ENCODE peak calls at places on chromosomes 11 and 22, in five cellular contexts. T is aorta; Z is AG04450; V is CD4-positive, alpha-beta T cell; U is effector memory CD4-positive, alpha-beta T cell. L is an unnamed sample.

GRCh38 chr11:67250059-67251043 is 15.9 kb upstream of the GRK2 start:
- DNase-seq in T (no peak), Z (no peak), V (no peak), U (no peak), L (no peak)

GRCh38 chr11:86664930-86665329 is 7.5 kb downstream of the ME3 start:
- DNase-seq in T (no peak), Z (no peak), V (no peak), U (no peak), L (no peak)

GRCh38 chr11:96246718-96247540 is 96.1 kb downstream of the MAML2 start:
- DNase-seq in T (no peak), Z (no peak), V (no peak), U (no peak), L (no peak)

GRCh38 chr11:95768521-95768920 is 21.1 kb downstream of the FAM76B start:
- DNase-seq in T (no peak), Z (no peak), V (no peak), U (no peak), L (no peak)

GRCh38 chr11:119093951-119094815 is 7.5 kb downstream of the DPAGT1 start:
- DNase-seq in T (peak; percentile 86), Z (no peak), V (peak; percentile 28), U (no peak), L (peak; percentile 47)

GRCh38 chr22:36191106-36191836 is 10.3 kb downstream of the APOL4 start:
- DNase-seq in T (peak; percentile 80), Z (no peak), V (no peak), U (no peak), L (peak; percentile 88)

GRCh38 chr22:22369962-22370265 is 125.3 kb downstream of the VPREB1 start:
- DNase-seq in T (no peak), Z (no peak), V (no peak), U (no peak), L (no peak)

GRCh38 chr11:129278586-129279319 is 86.6 kb upstream of the ARHGAP32 start:
- DNase-seq in T (no peak), Z (no peak), V (peak; percentile 1), U (no peak), L (no peak)

GRCh38 chr11:121670792-121671275 is 218.1 kb upstream of the SORL1-AS1 start:
- DNase-seq in T (no peak), Z (no peak), V (no peak), U (no peak), L (no peak)

GRCh38 chr11:129283141-129283540 is 91.0 kb upstream of the ARHGAP32 start:
- DNase-seq in T (no peak), Z (no peak), V (no peak), U (no peak), L (no peak)

DNA sequence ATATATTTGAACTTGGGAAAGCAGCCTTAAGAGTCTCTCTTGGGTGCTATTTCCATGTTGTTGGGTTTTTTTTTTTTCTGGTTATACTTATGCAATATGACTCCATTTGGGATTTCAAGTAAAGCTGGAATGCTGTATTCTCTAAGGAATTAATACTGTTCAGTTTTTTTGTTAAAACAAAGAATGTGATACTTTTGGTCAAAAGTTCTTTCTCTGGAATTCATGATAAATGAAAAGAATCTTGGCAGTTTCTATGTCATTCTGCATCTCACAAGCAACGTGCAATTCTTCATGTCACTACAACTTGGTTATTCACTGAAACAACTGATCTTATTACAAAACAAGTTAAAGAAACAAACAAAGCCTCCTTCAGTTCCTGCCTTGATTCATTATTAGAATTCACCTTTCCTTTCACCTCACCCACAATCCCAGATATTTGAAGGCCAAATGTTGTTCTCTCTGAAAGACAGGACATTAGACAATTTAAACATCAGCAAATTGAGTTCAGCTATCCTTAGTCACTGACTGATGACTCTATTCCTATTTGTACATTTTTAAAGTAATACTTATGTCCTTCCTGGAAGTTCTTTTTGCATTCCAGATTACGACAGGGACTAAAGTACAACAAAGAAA is 176.2 kb downstream of the SBF2 start:
- DNase-seq in T (no peak), Z (no peak), V (no peak), U (no peak), L (no peak)
- H3K27ac ChIP-seq in T (no peak overlapping the region), Z (no peak overlapping the region), V (no peak overlapping the region), U (no peak overlapping the region), L (no peak overlapping the region)

DNA sequence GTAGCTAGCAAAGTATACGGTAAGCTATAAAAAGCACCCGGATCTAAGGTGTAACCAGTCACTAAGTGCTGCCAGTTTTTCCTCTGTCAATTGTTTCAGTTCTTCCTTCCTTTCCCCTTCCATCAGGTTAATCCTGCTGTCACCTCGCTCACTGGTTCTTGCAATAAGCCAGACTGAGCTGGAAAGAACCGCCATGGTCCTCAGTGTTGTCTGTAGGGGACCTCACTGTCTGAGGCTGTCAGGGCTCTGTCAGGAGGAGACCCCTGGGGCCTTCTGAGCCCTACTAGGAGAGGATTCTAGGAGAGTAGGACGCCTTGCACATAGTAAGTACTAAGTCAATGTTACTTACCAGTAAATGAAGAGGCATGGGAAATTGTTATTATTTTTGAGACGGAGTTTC is 1.4 kb upstream of the TBC1D22A start:
- DNase-seq in T (no peak), Z (no peak), V (no peak), U (no peak), L (no peak)
- H3K27ac ChIP-seq in T (no peak overlapping the region), Z (no peak overlapping the region), V (peak overlapping the region; percentile 10), U (no peak overlapping the region), L (no peak overlapping the region)

DNA sequence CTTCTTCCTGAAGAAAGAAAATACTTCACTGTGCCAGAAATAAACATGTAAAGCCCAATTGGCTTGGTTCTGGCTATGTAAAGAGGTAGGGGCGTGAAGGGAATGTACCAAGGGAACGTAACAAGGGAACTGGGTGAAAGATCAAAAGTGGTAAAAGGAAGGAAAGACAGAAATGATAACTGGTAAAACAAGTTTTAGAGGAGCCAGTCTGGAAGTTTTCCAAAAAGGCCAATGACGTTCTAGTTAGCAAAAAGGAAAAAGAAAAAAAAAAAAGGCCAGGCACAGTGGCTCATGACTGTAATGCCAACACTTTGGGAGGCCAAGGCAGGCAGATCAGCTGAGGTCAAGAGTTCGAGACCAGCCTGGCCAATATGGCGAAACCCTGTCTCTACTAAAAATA is 21.2 kb upstream of the CRTAM start:
- DNase-seq in T (no peak), Z (no peak), V (no peak), U (no peak), L (no peak)
- H3K27ac ChIP-seq in T (no peak overlapping the region), Z (no peak overlapping the region), V (no peak overlapping the region), U (no peak overlapping the region), L (no peak overlapping the region)

DNA sequence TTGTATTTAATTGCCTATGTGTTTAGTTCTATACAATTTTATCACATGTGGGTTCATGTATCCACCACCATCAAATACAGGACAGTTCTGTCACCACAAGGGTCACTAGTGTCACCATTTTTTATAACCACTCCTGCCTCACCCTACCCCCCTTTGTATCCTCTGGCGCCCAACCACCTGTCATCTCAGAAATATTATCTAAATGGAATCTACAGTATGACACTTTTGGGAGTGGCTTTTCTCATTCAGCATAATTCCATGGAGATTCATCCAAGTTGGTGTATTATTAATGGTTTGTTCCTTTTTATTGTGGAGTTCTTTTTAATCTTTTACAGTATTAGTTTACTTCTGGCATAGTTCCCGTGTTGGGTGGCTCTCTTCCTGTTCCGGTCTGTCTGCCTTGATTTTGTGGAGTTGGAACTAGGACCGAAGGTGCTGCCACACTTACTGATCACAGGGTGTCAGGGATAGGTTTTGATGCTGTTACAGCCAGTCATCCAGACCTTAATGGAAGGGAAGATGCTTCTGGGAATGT is 58.5 kb downstream of the TNRC6B start:
- DNase-seq in T (no peak), Z (no peak), V (no peak), U (no peak), L (no peak)
- H3K27ac ChIP-seq in T (no peak overlapping the region), Z (no peak overlapping the region), V (no peak overlapping the region), U (no peak overlapping the region), L (no peak overlapping the region)

DNA sequence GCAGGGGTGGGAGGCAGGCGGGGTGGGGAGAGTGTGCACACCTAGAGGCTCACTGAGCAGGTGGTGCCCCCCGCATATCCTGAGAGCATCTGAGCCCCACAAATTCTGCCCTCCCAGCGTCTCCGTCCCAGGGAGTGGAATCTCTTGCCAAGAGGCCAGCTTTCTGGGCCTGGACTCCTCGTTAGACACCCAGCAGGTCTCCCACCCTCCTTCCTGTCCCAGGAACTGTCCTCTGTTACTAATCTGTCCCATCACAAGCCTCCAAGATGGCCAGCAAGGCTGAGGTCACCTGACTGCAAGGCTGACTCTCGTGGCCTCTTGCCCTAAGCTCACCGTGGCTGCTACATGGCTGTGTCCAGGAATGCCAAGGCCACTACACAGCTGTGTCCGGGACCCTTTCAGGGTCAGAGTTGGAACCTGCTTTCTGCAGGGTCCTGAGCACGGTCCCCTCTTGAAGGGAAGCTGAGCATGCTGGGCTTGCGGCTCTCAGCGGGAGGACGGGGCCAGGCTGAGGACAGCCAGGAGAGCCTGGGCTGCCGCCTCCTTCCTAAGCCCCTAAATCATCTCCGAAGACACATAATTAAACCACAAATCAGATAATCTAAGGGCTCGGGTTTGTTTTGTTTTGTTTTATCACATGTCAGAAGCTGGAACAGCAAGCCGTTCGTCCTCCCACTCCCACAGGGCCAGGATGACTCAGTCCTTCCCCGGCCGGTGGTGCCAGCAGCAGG is 1327.3 kb downstream of the TBC1D22A start:
- DNase-seq in T (peak; percentile 81), Z (no peak), V (no peak), U (no peak), L (no peak)
- H3K27ac ChIP-seq in T (no peak overlapping the region), Z (no peak overlapping the region), V (no peak overlapping the region), U (no peak overlapping the region), L (no peak overlapping the region)

DNA sequence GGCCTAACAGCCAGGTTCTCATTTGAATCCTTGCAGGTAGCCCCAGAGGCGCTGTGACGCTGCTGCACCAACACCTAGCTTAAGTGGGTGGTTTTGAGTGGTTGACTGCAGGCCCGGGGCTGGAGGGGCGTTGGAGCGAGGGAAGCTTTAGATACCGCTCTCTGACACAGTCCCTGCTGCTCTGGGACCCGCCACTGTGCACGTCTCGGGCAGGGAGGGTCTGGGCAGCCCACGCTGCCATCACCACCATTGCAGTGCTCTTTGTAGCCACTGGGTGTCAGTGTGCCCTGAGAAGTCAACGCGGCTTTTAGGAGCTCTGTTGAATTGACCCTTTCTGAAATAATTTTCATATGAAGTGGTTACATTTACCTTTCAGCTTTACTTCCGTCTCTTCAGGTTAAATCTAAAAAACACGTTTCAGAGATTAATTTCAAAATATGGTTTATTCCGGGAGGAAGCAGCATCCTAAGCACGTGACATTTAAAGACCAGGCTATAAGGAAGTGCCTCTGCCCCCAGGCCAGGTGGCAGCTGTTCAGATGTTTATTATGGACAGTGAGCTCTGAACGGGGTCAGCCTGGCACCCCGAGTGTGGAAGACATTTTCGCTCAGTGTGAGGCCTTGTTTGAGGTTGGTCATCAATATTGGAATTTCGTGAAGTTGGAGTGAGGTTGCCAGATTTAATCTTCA is 30.9 kb upstream of the PARVB start:
- DNase-seq in T (no peak), Z (peak; percentile 30), V (peak; percentile 50), U (peak; percentile 33), L (peak; percentile 39)
- H3K27ac ChIP-seq in T (no peak overlapping the region), Z (no peak overlapping the region), V (no peak overlapping the region), U (no peak overlapping the region), L (no peak overlapping the region)

DNA sequence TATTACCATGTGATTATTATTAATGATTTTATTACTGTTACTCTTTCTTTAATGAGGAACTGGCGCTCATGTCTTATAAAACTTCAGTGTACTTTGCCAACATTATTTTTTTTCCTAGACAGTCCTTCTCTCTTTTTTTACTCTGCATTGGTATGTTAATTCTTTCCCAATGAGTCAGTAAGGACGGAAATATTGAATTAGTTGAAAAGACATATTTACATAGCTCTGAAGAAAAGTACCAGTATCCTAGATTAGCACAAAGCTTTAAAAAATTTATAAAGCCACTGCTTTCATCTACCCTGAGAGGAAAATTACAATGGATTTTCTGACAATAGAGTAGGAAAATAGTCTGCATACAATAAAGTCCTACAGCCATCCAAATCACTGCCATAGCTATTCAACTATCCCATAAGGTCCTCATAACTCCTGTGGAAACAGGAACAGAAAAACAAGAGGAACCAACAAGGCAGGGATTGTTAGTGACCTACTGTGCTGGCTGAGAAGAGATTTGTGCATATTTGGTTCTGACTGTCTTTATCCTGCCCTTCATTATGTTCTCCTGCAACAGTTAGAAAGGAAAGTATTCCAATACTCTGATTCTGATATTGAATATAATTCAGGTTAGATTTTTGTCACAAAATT is 314.4 kb downstream of the AASDHPPT start:
- DNase-seq in T (no peak), Z (no peak), V (no peak), U (no peak), L (no peak)
- H3K27ac ChIP-seq in T (no peak overlapping the region), Z (no peak overlapping the region), V (no peak overlapping the region), U (no peak overlapping the region), L (no peak overlapping the region)

L was measured in substantia nigra.